ENCODE peak calls at places on chromosome 12, in four cellular contexts. L is SK-N-SH, N is K562, Q is HepG2. F is an unnamed sample.

GRCh38 chr12:49478949-49479664 is 59.7 kb upstream of the KCNH3 start:
- DNase-seq in L (no peak), N (no peak), Q (no peak), F (no peak)

GRCh38 chr12:129675947-129676346 is 227.9 kb downstream of the TMEM132D start:
- DNase-seq in L (no peak), N (no peak), Q (no peak), F (no peak)

GRCh38 chr12:22034709-22035506 is 11.1 kb upstream of the CMAS start:
- DNase-seq in L (no peak), N (no peak), Q (no peak), F (no peak)

GRCh38 chr12:52029686-52030085 is 21.6 kb upstream of the NR4A1 start:
- DNase-seq in L (peak; percentile 68), N (no peak), Q (no peak), F (peak; percentile 67)

GRCh38 chr12:22729898-22730443 is 105.0 kb downstream of the ETNK1 start:
- DNase-seq in L (no peak), N (no peak), Q (no peak), F (no peak)

GRCh38 chr12:27524839-27525238 is 833 bp downstream of the PPFIBP1 start:
- DNase-seq in L (no peak), N (no peak), Q (no peak), F (peak; percentile 9)

GRCh38 chr12:30823764-30824163 is 69.0 kb upstream of the CAPRIN2 start:
- DNase-seq in L (no peak), N (no peak), Q (no peak), F (no peak)

GRCh38 chr12:104276192-104277131 is 27.1 kb upstream of the EID3 start:
- DNase-seq in L (no peak), N (no peak), Q (no peak), F (no peak)

GRCh38 chr12:51683763-51684357 is 92.8 kb downstream of the SCN8A start:
- DNase-seq in L (no peak), N (no peak), Q (no peak), F (no peak)

GRCh38 chr12:112285600-112286401 is 96.4 kb downstream of the HECTD4 start:
- DNase-seq in L (no peak), N (no peak), Q (peak; percentile 83), F (no peak)

GRCh38 chr12:41743835-41744234 is 400.8 kb downstream of the GXYLT1 start:
- DNase-seq in L (no peak), N (no peak), Q (peak; percentile 0), F (no peak)

GRCh38 chr12:50597200-50598195 is 92.7 kb downstream of the DIP2B start:
- DNase-seq in L (no peak), N (no peak), Q (no peak), F (no peak)

GRCh38 chr12:14910090-14910915 is 24.6 kb upstream of the MGP start:
- DNase-seq in L (no peak), N (no peak), Q (no peak), F (no peak)

DNA sequence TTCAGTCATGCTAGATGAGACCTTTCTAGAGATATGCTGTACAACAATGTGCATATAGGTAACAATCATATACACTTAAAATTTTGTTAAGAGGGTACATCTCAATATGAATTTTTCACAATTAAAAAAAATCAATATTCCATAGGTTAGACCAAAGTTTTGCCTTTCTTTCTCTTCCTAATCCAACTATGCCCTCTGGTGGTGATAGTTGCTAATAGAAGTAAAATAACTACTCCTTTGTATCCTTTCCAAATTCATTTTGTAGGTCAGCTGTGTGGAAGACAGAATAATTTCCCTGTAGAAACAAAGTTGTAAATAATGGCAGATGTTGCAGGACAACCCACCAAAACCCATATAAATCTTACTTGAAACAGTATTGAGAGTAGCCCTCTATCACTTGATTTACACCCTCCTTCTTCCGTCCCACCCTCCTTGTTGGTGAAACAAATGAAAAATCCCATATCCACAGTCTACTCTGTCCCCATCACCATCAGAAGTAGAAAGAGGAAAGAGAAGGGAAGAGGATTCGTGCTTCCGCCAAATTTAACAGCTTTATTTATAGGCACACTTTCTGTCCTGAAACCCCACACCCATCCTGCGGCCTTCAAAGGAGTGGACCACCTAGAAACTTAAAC is 34.2 kb upstream of the KICS2 start:
- DNase-seq in L (peak; percentile 48), N (peak; percentile 20), Q (peak; percentile 49), F (no peak)
- TF ChIP-seq JUND in L (no peak), N (no peak), Q (no peak), F (no peak)

DNA sequence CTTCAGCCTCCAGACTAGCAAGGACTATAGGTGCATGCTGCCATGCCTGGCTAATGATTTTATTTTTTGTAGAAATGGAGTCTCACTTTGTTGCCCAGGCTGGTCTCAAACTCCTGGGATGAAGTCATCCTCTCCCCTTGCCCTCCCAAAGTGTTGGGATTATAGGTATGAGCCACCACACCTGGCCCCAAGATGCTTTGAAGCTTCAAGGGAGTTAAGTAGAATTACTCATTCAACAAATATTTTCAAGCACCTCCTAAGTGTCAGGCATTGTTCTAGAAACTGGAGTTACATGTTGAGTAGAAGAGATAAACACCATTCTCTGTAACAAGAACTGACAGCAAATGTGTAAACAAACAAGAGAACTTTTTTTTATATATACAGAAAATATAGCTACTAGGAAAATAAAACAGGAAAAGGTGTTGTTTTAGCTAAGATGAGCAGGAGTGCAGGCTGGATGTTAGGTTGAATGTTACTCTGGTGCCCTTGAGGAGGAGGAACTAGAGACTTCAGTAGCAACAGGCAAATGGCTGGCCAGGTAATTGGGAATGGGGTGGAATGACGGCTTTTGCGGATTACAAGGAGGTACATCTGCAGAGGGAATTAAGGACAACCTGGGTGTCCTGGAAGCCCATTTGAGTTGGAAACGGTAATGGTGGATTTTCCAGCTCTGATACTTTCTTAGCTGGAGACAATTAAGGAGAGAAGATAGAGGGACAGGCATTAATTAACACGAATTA is 32.0 kb upstream of the CFAP54 start:
- DNase-seq in L (no peak), N (no peak), Q (no peak), F (no peak)
- TF ChIP-seq JUND in L (no peak), N (no peak), Q (no peak), F (no peak)

GRCh38 chr12:122031342-122032216 is 9.9 kb downstream of the BCL7A start:
- DNase-seq in L (peak; percentile 84), N (peak; percentile 68), Q (no peak), F (peak; percentile 70)
- TF ChIP-seq JUND in L (no peak), N (peak; percentile 11), Q (no peak), F (no peak)

DNA sequence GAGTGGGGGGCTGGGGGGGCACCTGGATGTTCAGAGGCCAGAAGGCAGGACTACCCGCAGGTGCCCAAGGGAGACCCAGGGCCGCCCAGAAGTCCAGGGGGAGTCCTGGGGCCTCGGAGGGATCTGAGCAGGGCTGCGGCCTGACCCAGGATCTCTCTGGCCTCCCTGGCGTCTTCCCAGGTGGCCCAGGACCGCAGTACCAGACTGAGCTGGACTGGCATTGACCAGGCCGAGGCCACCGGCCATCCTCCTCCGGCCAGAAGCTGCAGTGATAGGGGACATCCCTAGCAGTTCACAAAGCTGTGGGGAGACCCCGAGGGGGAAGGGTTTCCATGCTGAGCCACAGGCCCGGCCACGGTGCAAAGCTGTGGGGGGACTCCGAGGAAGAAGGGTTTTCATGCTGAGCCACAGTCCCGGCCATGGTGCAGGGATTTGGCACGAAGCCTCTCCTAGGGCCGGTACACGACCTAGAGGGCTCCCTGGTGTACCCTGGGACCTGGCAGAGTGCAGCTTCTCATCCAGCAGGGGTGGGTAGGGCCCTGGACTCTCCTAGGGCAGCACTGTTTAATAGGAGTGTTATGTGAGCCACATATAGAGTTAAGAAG is 24.4 kb downstream of the FBRSL1 start:
- DNase-seq in L (no peak), N (no peak), Q (no peak), F (no peak)
- TF ChIP-seq JUND in L (no peak), N (no peak), Q (no peak), F (no peak)

DNA sequence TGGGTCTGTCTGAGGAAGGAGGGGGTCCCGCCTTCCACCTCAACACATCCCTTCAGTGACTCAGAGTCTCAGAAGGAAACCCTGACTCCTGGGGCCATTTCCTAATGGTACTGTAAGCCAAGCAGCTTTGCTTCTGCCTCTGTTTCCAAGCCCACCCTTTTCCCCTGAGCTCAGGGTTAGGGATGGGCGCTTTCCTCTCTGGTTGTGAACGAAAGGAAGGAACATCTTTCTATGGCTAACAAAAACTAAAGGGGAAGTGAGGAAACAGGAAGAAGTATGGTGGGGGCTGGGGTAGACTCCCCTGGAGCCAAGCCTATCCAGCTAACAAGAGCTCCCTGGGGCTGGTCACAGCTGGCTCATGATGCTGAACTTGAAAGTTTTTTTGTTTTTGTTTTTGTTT is 11.6 kb upstream of the UNC119B start:
- DNase-seq in L (no peak), N (no peak), Q (no peak), F (no peak)
- TF ChIP-seq JUND in L (no peak), N (no peak), Q (no peak), F (no peak)

DNA sequence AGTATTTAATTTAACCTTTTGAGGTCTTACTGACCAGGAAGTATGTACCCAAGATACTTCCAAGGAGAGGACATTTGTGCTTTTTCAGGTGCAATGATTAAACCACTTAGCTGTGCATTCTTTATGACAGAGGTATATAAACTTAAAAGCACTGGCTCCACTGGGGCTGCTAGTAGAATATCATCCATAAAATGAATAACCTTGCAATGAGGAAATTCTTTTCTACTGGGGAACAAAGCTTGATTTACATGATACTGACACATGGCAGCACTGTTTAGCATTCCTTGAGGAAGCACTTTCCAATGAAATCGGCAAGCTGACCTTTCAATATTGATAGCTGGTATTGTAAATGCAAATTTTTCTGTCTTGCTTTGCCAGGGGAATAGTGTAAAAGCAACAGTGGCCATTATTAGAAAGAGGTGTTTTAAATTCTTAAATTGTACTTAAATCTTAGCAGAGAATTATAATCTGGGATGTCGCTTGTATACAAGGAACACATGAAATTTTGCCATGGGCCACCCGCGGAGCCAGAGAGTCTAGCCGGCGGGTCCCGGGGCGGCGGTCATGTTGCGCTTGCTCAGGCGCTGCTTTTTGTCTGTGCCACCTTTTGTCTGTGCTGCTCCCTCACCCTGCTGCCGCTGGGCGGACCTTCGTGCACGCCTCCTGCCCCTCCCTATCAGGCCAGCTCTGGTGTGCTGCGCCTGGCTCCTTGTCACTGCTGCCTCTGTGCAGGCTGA is 20.9 kb upstream of the BLTP3B start:
- DNase-seq in L (peak; percentile 90), N (peak; percentile 54), Q (no peak), F (peak; percentile 87)
- TF ChIP-seq JUND in L (no peak), N (no peak), Q (no peak), F (no peak)

DNA sequence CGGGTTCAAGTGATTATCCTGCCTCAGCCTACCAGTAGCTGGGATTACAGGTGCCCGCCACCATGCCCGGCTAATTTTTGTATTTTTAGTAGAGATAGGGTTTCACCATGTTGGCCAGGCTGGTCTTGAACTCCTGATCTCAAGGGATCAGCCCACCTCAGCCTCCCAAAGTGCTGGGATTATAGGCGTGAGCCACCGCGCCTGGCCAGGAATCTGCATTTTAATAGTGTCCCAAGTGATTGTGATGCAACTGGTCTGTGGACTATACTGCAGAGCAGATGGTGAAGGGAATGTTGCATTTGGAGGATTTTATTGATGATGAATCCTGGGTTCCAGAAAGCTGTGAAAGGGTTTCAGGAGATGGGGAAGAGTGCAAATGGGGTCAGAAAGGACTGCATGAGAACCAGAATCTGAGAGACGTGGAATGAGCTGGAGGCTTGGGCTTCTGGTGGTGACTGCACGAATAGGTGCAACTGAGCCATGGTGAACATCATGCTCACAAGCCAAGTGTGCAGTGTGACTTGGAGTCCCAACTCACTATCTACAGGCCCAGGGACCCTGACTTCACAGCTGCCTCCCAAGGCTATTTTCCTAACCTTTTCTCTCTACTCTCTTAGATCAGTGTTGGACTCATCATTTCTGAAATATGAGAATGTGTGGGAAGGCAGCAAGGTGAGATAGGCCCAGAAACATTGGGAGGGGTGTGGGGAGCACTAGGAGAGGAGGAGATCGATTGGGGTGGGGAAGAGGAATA is 4.5 kb downstream of the RPS26 start:
- DNase-seq in L (no peak), N (peak; percentile 5), Q (no peak), F (no peak)
- TF ChIP-seq JUND in L (no peak), N (no peak), Q (no peak), F (no peak)

GRCh38 chr12:95815635-95816212 is 25.2 kb upstream of the NTN4 start:
- DNase-seq in L (peak; percentile 40), N (no peak), Q (peak; percentile 36), F (peak; percentile 68)
- TF ChIP-seq JUND in L (no peak), N (no peak), Q (no peak), F (no peak)